ENCODE peak calls at places on chromosomes 13 and 19, in eight cellular contexts. One of them, this sample, is unnamed.

GRCh38 chr19:31177230-31177629 is 172.0 kb downstream of the TSHZ3 start:
- DNase-seq in nephron progenitor cell: no peak
- DNase-seq in AG10803: no peak
- DNase-seq in cardiac fibroblast: no peak
- DNase-seq in neural progenitor cell: no peak
- DNase-seq in AG04450: no peak
- DNase-seq in AG04449: no peak
- DNase-seq in prostate gland: no peak
- DNase-seq in this sample: no peak

GRCh38 chr19:8567522-8568172 is 9.6 kb downstream of the MYO1F start:
- DNase-seq in nephron progenitor cell: no peak
- DNase-seq in AG10803: no peak
- DNase-seq in cardiac fibroblast: no peak
- DNase-seq in neural progenitor cell: no peak
- DNase-seq in AG04450: no peak
- DNase-seq in AG04449: no peak
- DNase-seq in prostate gland: no peak
- DNase-seq in this sample: no peak

GRCh38 chr13:41601718-41602445 is 144.5 kb downstream of the RGCC start:
- DNase-seq in nephron progenitor cell: no peak
- DNase-seq in AG10803: peak
- DNase-seq in cardiac fibroblast: peak
- DNase-seq in neural progenitor cell: no peak
- DNase-seq in AG04450: no peak
- DNase-seq in AG04449: no peak
- DNase-seq in prostate gland: no peak
- DNase-seq in this sample: no peak

GRCh38 chr13:27977476-27978300 is 8.6 kb upstream of the CDX2 start:
- DNase-seq in nephron progenitor cell: peak
- DNase-seq in AG10803: no peak
- DNase-seq in cardiac fibroblast: peak
- DNase-seq in neural progenitor cell: peak
- DNase-seq in AG04450: no peak
- DNase-seq in AG04449: no peak
- DNase-seq in prostate gland: no peak
- DNase-seq in this sample: no peak

GRCh38 chr13:78609464-78610205 is 6.3 kb upstream of the POU4F1 start:
- DNase-seq in nephron progenitor cell: no peak
- DNase-seq in AG10803: no peak
- DNase-seq in cardiac fibroblast: no peak
- DNase-seq in neural progenitor cell: peak
- DNase-seq in AG04450: no peak
- DNase-seq in AG04449: no peak
- DNase-seq in prostate gland: no peak
- DNase-seq in this sample: no peak

GRCh38 chr13:107866666-107867623 is 348.4 kb downstream of the LIG4 start:
- DNase-seq in nephron progenitor cell: peak
- DNase-seq in AG10803: peak
- DNase-seq in cardiac fibroblast: peak
- DNase-seq in neural progenitor cell: peak
- DNase-seq in AG04450: no peak
- DNase-seq in AG04449: no peak
- DNase-seq in prostate gland: no peak
- DNase-seq in this sample: peak

GRCh38 chr19:49064029-49064629 is 489 bp downstream of the NTF4 start:
- DNase-seq in nephron progenitor cell: no peak
- DNase-seq in AG10803: no peak
- DNase-seq in cardiac fibroblast: no peak
- DNase-seq in neural progenitor cell: peak
- DNase-seq in AG04450: no peak
- DNase-seq in AG04449: no peak
- DNase-seq in prostate gland: peak
- DNase-seq in this sample: no peak

GRCh38 chr13:30169442-30169841 is 137.9 kb downstream of the KATNAL1 start:
- DNase-seq in nephron progenitor cell: no peak
- DNase-seq in AG10803: no peak
- DNase-seq in cardiac fibroblast: no peak
- DNase-seq in neural progenitor cell: no peak
- DNase-seq in AG04450: no peak
- DNase-seq in AG04449: no peak
- DNase-seq in prostate gland: no peak
- DNase-seq in this sample: no peak

GRCh38 chr13:110775576-110775975 is 62.1 kb downstream of the ING1 start:
- DNase-seq in nephron progenitor cell: no peak
- DNase-seq in AG10803: no peak
- DNase-seq in cardiac fibroblast: no peak
- DNase-seq in neural progenitor cell: no peak
- DNase-seq in AG04450: no peak
- DNase-seq in AG04449: no peak
- DNase-seq in prostate gland: no peak
- DNase-seq in this sample: no peak

GRCh38 chr13:41427700-41428099 is 29.6 kb upstream of the RGCC start:
- DNase-seq in nephron progenitor cell: no peak
- DNase-seq in AG10803: no peak
- DNase-seq in cardiac fibroblast: no peak
- DNase-seq in neural progenitor cell: no peak
- DNase-seq in AG04450: no peak
- DNase-seq in AG04449: no peak
- DNase-seq in prostate gland: no peak
- DNase-seq in this sample: no peak

GRCh38 chr13:60448907-60449510 is 52.0 kb downstream of the TDRD3 start:
- DNase-seq in nephron progenitor cell: peak
- DNase-seq in AG10803: peak
- DNase-seq in cardiac fibroblast: peak
- DNase-seq in neural progenitor cell: peak
- DNase-seq in AG04450: peak
- DNase-seq in AG04449: peak
- DNase-seq in prostate gland: no peak
- DNase-seq in this sample: no peak

GRCh38 chr13:105220886-105221285 is 1314.6 kb downstream of the EFNB2 start:
- DNase-seq in nephron progenitor cell: no peak
- DNase-seq in AG10803: no peak
- DNase-seq in cardiac fibroblast: no peak
- DNase-seq in neural progenitor cell: no peak
- DNase-seq in AG04450: no peak
- DNase-seq in AG04449: no peak
- DNase-seq in prostate gland: no peak
- DNase-seq in this sample: no peak

GRCh38 chr19:50518091-50519005 is 4.6 kb upstream of the ASPDH start:
- DNase-seq in nephron progenitor cell: no peak
- DNase-seq in AG10803: no peak
- DNase-seq in cardiac fibroblast: no peak
- DNase-seq in neural progenitor cell: no peak
- DNase-seq in AG04450: no peak
- DNase-seq in AG04449: no peak
- DNase-seq in prostate gland: no peak
- DNase-seq in this sample: no peak
- TF ChIP-seq CTCF in nephron progenitor cell: no peak
- TF ChIP-seq CTCF in AG10803: no peak
- TF ChIP-seq CTCF in cardiac fibroblast: no peak
- TF ChIP-seq CTCF in neural progenitor cell: peak
- TF ChIP-seq CTCF in AG04450: no peak
- TF ChIP-seq CTCF in AG04449: no peak
- TF ChIP-seq CTCF in prostate gland: no peak
- TF ChIP-seq CTCF in this sample: no peak

GRCh38 chr19:961866-962620 is 22.1 kb upstream of the WDR18 start:
- DNase-seq in nephron progenitor cell: no peak
- DNase-seq in AG10803: peak
- DNase-seq in cardiac fibroblast: peak
- DNase-seq in neural progenitor cell: no peak
- DNase-seq in AG04450: no peak
- DNase-seq in AG04449: no peak
- DNase-seq in prostate gland: no peak
- DNase-seq in this sample: no peak

GRCh38 chr19:958967-959685 is 25.0 kb upstream of the WDR18 start:
- DNase-seq in nephron progenitor cell: no peak
- DNase-seq in AG10803: no peak
- DNase-seq in cardiac fibroblast: peak
- DNase-seq in neural progenitor cell: no peak
- DNase-seq in AG04450: no peak
- DNase-seq in AG04449: no peak
- DNase-seq in prostate gland: no peak
- DNase-seq in this sample: no peak

GRCh38 chr19:962683-963385 is 21.3 kb upstream of the WDR18 start:
- DNase-seq in nephron progenitor cell: no peak
- DNase-seq in AG10803: no peak
- DNase-seq in cardiac fibroblast: no peak
- DNase-seq in neural progenitor cell: no peak
- DNase-seq in AG04450: no peak
- DNase-seq in AG04449: no peak
- DNase-seq in prostate gland: no peak
- DNase-seq in this sample: no peak

GRCh38 chr19:960601-960938 is 23.6 kb upstream of the WDR18 start:
- DNase-seq in nephron progenitor cell: no peak
- DNase-seq in AG10803: no peak
- DNase-seq in cardiac fibroblast: no peak
- DNase-seq in neural progenitor cell: no peak
- DNase-seq in AG04450: no peak
- DNase-seq in AG04449: no peak
- DNase-seq in prostate gland: no peak
- DNase-seq in this sample: no peak

DNA sequence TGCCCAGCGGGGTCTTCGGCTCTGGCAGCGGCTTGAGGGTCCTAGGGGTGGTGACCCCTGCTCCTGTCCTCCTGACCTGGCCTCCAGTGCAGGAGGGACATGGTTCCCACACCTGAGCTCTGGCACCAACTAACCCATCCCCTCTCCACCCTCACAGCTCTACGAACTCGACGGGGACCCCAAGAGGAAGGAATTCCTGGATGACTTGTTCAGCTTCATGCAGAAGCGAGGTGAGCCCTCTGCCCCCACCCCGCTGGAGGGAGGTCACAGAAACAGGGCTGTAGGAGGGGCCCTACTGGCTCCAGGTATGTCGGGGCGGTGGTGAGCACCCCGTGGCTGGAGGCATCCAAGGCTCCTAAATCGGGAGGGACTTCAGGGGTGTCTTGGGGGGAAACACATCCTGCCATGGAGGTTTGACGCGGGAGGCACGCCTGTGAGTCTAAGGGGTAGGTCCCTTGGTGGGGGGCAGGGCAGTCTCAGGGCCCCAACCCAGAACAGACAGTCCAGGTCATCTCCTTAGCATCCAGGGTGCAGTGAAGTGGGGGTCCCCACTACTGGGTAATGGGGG is 24.1 kb upstream of the WDR18 start:
- DNase-seq in nephron progenitor cell: no peak
- DNase-seq in AG10803: no peak
- DNase-seq in cardiac fibroblast: no peak
- DNase-seq in neural progenitor cell: peak
- DNase-seq in AG04450: no peak
- DNase-seq in AG04449: no peak
- DNase-seq in prostate gland: no peak
- DNase-seq in this sample: no peak
- TF ChIP-seq CTCF in nephron progenitor cell: no peak
- TF ChIP-seq CTCF in AG10803: no peak
- TF ChIP-seq CTCF in cardiac fibroblast: no peak
- TF ChIP-seq CTCF in neural progenitor cell: peak
- TF ChIP-seq CTCF in AG04450: no peak
- TF ChIP-seq CTCF in AG04449: no peak
- TF ChIP-seq CTCF in prostate gland: no peak
- TF ChIP-seq CTCF in this sample: peak

GRCh38 chr19:34479396-34479795 is 2.2 kb upstream of the WTIP start:
- DNase-seq in nephron progenitor cell: no peak
- DNase-seq in AG10803: no peak
- DNase-seq in cardiac fibroblast: no peak
- DNase-seq in neural progenitor cell: no peak
- DNase-seq in AG04450: no peak
- DNase-seq in AG04449: no peak
- DNase-seq in prostate gland: no peak
- DNase-seq in this sample: no peak

GRCh38 chr19:34475975-34476594 is 5.5 kb upstream of the WTIP start:
- DNase-seq in nephron progenitor cell: no peak
- DNase-seq in AG10803: no peak
- DNase-seq in cardiac fibroblast: peak
- DNase-seq in neural progenitor cell: no peak
- DNase-seq in AG04450: no peak
- DNase-seq in AG04449: no peak
- DNase-seq in prostate gland: no peak
- DNase-seq in this sample: no peak

GRCh38 chr19:34471906-34472305 is 9.7 kb upstream of the WTIP start:
- DNase-seq in nephron progenitor cell: no peak
- DNase-seq in AG10803: no peak
- DNase-seq in cardiac fibroblast: no peak
- DNase-seq in neural progenitor cell: no peak
- DNase-seq in AG04450: no peak
- DNase-seq in AG04449: no peak
- DNase-seq in prostate gland: peak
- DNase-seq in this sample: no peak

GRCh38 chr19:34474233-34474989 is 7.1 kb upstream of the WTIP start:
- DNase-seq in nephron progenitor cell: no peak
- DNase-seq in AG10803: no peak
- DNase-seq in cardiac fibroblast: no peak
- DNase-seq in neural progenitor cell: no peak
- DNase-seq in AG04450: no peak
- DNase-seq in AG04449: no peak
- DNase-seq in prostate gland: no peak
- DNase-seq in this sample: no peak

DNA sequence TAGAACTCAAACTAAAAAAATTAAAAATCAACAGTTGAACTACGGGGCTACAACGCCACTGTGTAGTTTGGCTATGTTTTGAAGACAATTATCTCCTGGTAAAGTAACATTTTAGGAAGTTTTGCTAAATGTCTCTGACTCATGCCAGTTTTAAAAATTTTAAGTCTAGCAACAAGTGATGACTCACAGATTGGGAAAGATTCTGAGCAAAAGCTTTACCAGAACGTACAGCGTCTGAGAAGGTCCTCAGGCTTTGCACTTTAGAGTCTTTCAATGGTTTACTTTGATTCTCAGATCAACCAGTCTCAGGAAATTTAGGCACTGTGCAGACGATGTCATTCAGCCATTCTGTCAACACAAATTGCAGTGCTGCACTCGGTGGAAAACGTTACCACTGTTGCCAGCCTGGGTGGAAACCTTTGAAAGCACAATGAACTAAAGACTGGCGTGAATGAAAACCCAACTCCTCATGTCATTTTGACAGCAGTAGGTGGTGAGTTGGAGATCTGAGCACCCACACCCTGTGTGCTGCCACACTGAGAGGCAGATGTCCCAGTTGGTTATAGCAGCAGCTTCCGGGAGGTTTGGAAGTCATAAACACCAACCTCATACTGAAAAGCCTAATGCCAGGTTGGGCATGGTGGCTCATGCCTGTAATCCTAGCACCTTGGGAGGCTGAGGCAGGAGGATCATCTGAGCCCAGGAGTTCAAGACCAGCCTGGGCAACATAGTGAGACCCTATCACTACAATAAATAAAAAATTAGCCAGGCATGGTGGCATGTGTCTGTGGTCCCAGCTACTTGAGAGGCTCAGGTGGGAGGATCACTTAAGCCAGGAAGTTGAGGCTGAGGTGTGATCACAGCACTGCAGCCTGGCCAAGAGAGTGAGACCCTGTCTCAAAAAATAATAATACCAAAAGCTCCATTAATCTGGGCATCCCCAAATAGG is 6.3 kb upstream of the WTIP start:
- DNase-seq in nephron progenitor cell: no peak
- DNase-seq in AG10803: peak
- DNase-seq in cardiac fibroblast: peak
- DNase-seq in neural progenitor cell: no peak
- DNase-seq in AG04450: peak
- DNase-seq in AG04449: peak
- DNase-seq in prostate gland: no peak
- DNase-seq in this sample: no peak
- TF ChIP-seq CTCF in nephron progenitor cell: no peak
- TF ChIP-seq CTCF in AG10803: no peak
- TF ChIP-seq CTCF in cardiac fibroblast: no peak
- TF ChIP-seq CTCF in neural progenitor cell: no peak
- TF ChIP-seq CTCF in AG04450: no peak
- TF ChIP-seq CTCF in AG04449: no peak
- TF ChIP-seq CTCF in prostate gland: no peak
- TF ChIP-seq CTCF in this sample: no peak

GRCh38 chr13:43304945-43305344 is 281.6 kb downstream of the DNAJC15 start:
- DNase-seq in nephron progenitor cell: no peak
- DNase-seq in AG10803: no peak
- DNase-seq in cardiac fibroblast: no peak
- DNase-seq in neural progenitor cell: no peak
- DNase-seq in AG04450: no peak
- DNase-seq in AG04449: no peak
- DNase-seq in prostate gland: no peak
- DNase-seq in this sample: no peak
- TF ChIP-seq CTCF in nephron progenitor cell: no peak
- TF ChIP-seq CTCF in AG10803: no peak
- TF ChIP-seq CTCF in cardiac fibroblast: no peak
- TF ChIP-seq CTCF in neural progenitor cell: peak
- TF ChIP-seq CTCF in AG04450: no peak
- TF ChIP-seq CTCF in AG04449: no peak
- TF ChIP-seq CTCF in prostate gland: no peak
- TF ChIP-seq CTCF in this sample: no peak

This sample was measured in progenitor cell of endocrine pancreas.